ENCODE peak calls at places on chromosomes 2 and 18, in six cellular contexts. M, T, Y, B, A and Z are unnamed samples.

GRCh38 chr18:681985-682384 is 24.5 kb downstream of the TYMS start:
- DNase-seq in M (no peak), A (no peak), T (no peak), Y (no peak), B (no peak), Z (no peak)

GRCh38 chr18:40121001-40121400 is 1834.0 kb upstream of the PIK3C3 start:
- DNase-seq in M (no peak), B (no peak), A (no peak), Y (no peak), T (no peak), Z (no peak)

GRCh38 chr2:8527676-8528075 is 154.2 kb upstream of the ID2 start:
- DNase-seq in T (no peak), A (no peak), Y (no peak), M (no peak), B (no peak), Z (no peak)

GRCh38 chr2:121184248-121184862 is 100.6 kb downstream of the TFCP2L1 start:
- DNase-seq in A (no peak), B (peak), Y (no peak), T (no peak), M (no peak), Z (no peak)

GRCh38 chr18:29651121-29651675 is 1391.3 kb downstream of the DSC3 start:
- DNase-seq in T (peak), Y (no peak), B (no peak), M (no peak), A (peak), Z (no peak)

GRCh38 chr2:212361174-212361756 is 177.3 kb downstream of the ERBB4 start:
- DNase-seq in B (no peak), T (no peak), Y (no peak), M (no peak), A (no peak), Z (no peak)

GRCh38 chr2:129254718-129255117 is 724.7 kb upstream of the RAB6C start:
- DNase-seq in B (no peak), M (no peak), Y (no peak), A (no peak), T (no peak), Z (no peak)

GRCh38 chr18:6434987-6435709 is 20.4 kb upstream of the L3MBTL4 start:
- DNase-seq in T (no peak), A (no peak), B (no peak), Y (no peak), M (no peak), Z (no peak)

GRCh38 chr2:17877811-17878221 is 651 bp upstream of the KCNS3 start:
- DNase-seq in M (no peak), A (peak), Y (peak), B (peak), T (peak), Z (peak)

GRCh38 chr2:27566628-27567027 is 16.2 kb upstream of the ZNF512 start:
- DNase-seq in Y (no peak), T (no peak), A (peak), M (no peak), B (no peak), Z (no peak)

GRCh38 chr2:100234141-100234540 is 88.2 kb downstream of the LONRF2 start:
- DNase-seq in Y (no peak), T (no peak), B (no peak), A (no peak), M (no peak), Z (no peak)

GRCh38 chr18:6401687-6402086 is 13.0 kb downstream of the L3MBTL4 start:
- DNase-seq in Y (no peak), A (no peak), M (no peak), T (no peak), B (no peak), Z (no peak)

GRCh38 chr2:124816007-124816406 is 790.9 kb downstream of the CNTNAP5 start:
- DNase-seq in M (no peak), B (no peak), T (no peak), A (no peak), Y (no peak), Z (no peak)

GRCh38 chr2:199197448-199197847 is 260.3 kb downstream of the SATB2 start:
- DNase-seq in Y (no peak), A (peak), M (no peak), B (no peak), T (no peak), Z (no peak)

GRCh38 chr18:50187659-50188058 is 7.3 kb downstream of the MYO5B start:
- DNase-seq in Y (no peak), T (no peak), A (no peak), M (no peak), B (no peak), Z (no peak)

GRCh38 chr2:11530864-11531451 is 2.9 kb upstream of the GREB1 start:
- DNase-seq in Y (no peak), T (no peak), M (no peak), B (no peak), A (peak), Z (no peak)